ENCODE peak calls at places on chromosome 19, in four cellular contexts. W is bronchial epithelial cell, J is psoas muscle, H is fibroblast of villous mesenchyme. N is an unnamed sample.
A peak's percentile ranks its signal among the peaks of the same experiment; 100 is the strongest.

GRCh38 chr19:31276831-31277230 is 72.4 kb downstream of the TSHZ3 start:
- DNase-seq in W (no peak), J (no peak), H (no peak), N (no peak)

GRCh38 chr19:2249880-2250764 is 999 bp downstream of the AMH start:
- DNase-seq in W (no peak), J (no peak), H (no peak), N (no peak)

GRCh38 chr19:30014770-30015169 is 72.7 kb downstream of the URI1 start:
- DNase-seq in W (no peak), J (no peak), H (no peak), N (no peak)

GRCh38 chr19:1837625-1838105 is 10.6 kb downstream of the REXO1 start:
- DNase-seq in W (no peak), J (no peak), H (peak; percentile 27), N (no peak)

GRCh38 chr19:47421844-47422395 is 2.6 kb upstream of the MEIS3 start:
- DNase-seq in W (no peak), J (no peak), H (no peak), N (no peak)

GRCh38 chr19:29878973-29879654 is 62.9 kb upstream of the URI1 start:
- DNase-seq in W (peak; percentile 28), J (no peak), H (no peak), N (peak; percentile 45)

GRCh38 chr19:12789098-12789903 is 2.0 kb upstream of the JUNB start:
- DNase-seq in W (no peak), J (no peak), H (peak; percentile 55), N (no peak)

GRCh38 chr19:18418034-18418724 is 1.0 kb upstream of the SSBP4 start:
- DNase-seq in W (no peak), J (peak; percentile 60), H (no peak), N (no peak)

GRCh38 chr19:18809149-18809978 is 18.3 kb upstream of the COMP start:
- DNase-seq in W (peak; percentile 45), J (peak; percentile 72), H (peak; percentile 95), N (peak; percentile 96)

GRCh38 chr19:54178581-54179261 is 5.8 kb upstream of the TMC4 start:
- DNase-seq in W (no peak), J (peak; percentile 23), H (no peak), N (no peak)

GRCh38 chr19:3979289-3979673 is 6.0 kb downstream of the EEF2 start:
- DNase-seq in W (no peak), J (no peak), H (no peak), N (no peak)

GRCh38 chr19:35830986-35831385 is 18.3 kb upstream of the PRODH2 start:
- DNase-seq in W (no peak), J (no peak), H (no peak), N (no peak)

GRCh38 chr19:13784731-13785452 is 10.4 kb upstream of the ZSWIM4 start:
- DNase-seq in W (peak; percentile 36), J (peak; percentile 72), H (peak; percentile 78), N (peak; percentile 77)

GRCh38 chr19:19064098-19064722 is 416 bp downstream of the SLC25A42 start:
- DNase-seq in W (no peak), J (no peak), H (no peak), N (no peak)

GRCh38 chr19:18856385-18857126 is 24.8 kb downstream of the UPF1 start:
- DNase-seq in W (no peak), J (peak; percentile 11), H (peak; percentile 46), N (peak; percentile 47)

GRCh38 chr19:31519216-31519615 is 170.0 kb upstream of the TSHZ3 start:
- DNase-seq in W (no peak), J (no peak), H (peak; percentile 77), N (no peak)

GRCh38 chr19:47414469-47414868 is 4.9 kb downstream of the MEIS3 start:
- DNase-seq in W (no peak), J (no peak), H (no peak), N (no peak)

GRCh38 chr19:55241143-55241934 is 12.8 kb upstream of the TMEM86B start:
- DNase-seq in W (no peak), J (peak; percentile 38), H (no peak), N (no peak)

GRCh38 chr19:10805075-10805757 is 30.8 kb downstream of the TMED1 start:
- DNase-seq in W (no peak), J (no peak), H (no peak), N (no peak)

GRCh38 chr19:13089857-13090507 is 12.7 kb downstream of the LYL1 start:
- DNase-seq in W (no peak), J (no peak), H (no peak), N (no peak)

GRCh38 chr19:35399948-35400772 is 29.3 kb downstream of the GPR42 start:
- DNase-seq in W (no peak), J (no peak), H (no peak), N (no peak)

GRCh38 chr19:14081797-14082674 is 3.5 kb downstream of the C19orf67 start:
- DNase-seq in W (peak; percentile 82), J (peak; percentile 53), H (no peak), N (peak; percentile 33)

GRCh38 chr19:38666662-38667448 is 19.4 kb downstream of the ACTN4 start:
- DNase-seq in W (peak; percentile 82), J (peak; percentile 49), H (peak; percentile 82), N (peak; percentile 87)

GRCh38 chr19:19388568-19389555 is 16.6 kb upstream of the GATAD2A start:
- DNase-seq in W (peak; percentile 47), J (no peak), H (no peak), N (no peak)

GRCh38 chr19:18596752-18597157 is 8.2 kb downstream of the REX1BD start:
- DNase-seq in W (no peak), J (no peak), H (peak; percentile 31), N (peak; percentile 16)

GRCh38 chr19:19588546-19588945 is 29.9 kb downstream of the PBX4 start:
- DNase-seq in W (peak; percentile 73), J (no peak), H (no peak), N (peak; percentile 31)

GRCh38 chr19:47660435-47660832 is 51.5 kb downstream of the BICRA start:
- DNase-seq in W (peak; percentile 81), J (no peak), H (no peak), N (no peak)

GRCh38 chr19:40539070-40539469 is 37.6 kb upstream of the SHKBP1 start:
- DNase-seq in W (no peak), J (no peak), H (no peak), N (no peak)

GRCh38 chr19:10892256-10892655 is 20.9 kb downstream of the CARM1 start:
- DNase-seq in W (no peak), J (peak; percentile 76), H (no peak), N (no peak)

GRCh38 chr19:29851769-29852521 is 40.2 kb downstream of the CCNE1 start:
- DNase-seq in W (no peak), J (no peak), H (no peak), N (no peak)

GRCh38 chr19:44260343-44260681 is 626 bp downstream of the ZNF233 start:
- DNase-seq in W (no peak), J (no peak), H (no peak), N (no peak)

GRCh38 chr19:16332991-16333624 is 8.5 kb downstream of the KLF2 start:
- DNase-seq in W (no peak), J (no peak), H (no peak), N (no peak)

GRCh38 chr19:49097453-49098288 is 12.4 kb downstream of the SNRNP70 start:
- DNase-seq in W (peak; percentile 79), J (peak; percentile 67), H (peak; percentile 71), N (peak; percentile 66)

GRCh38 chr19:7795555-7796161 is 32.6 kb downstream of the CLEC4M start:
- DNase-seq in W (peak; percentile 18), J (no peak), H (no peak), N (no peak)

GRCh38 chr19:10430505-10431253 is 10.3 kb downstream of the PDE4A start:
- DNase-seq in W (no peak), J (peak; percentile 79), H (peak; percentile 60), N (peak; percentile 62)

GRCh38 chr19:40745402-40745780 is 4.9 kb downstream of the ACTMAP start:
- DNase-seq in W (no peak), J (no peak), H (peak; percentile 73), N (peak; percentile 61)

DNA sequence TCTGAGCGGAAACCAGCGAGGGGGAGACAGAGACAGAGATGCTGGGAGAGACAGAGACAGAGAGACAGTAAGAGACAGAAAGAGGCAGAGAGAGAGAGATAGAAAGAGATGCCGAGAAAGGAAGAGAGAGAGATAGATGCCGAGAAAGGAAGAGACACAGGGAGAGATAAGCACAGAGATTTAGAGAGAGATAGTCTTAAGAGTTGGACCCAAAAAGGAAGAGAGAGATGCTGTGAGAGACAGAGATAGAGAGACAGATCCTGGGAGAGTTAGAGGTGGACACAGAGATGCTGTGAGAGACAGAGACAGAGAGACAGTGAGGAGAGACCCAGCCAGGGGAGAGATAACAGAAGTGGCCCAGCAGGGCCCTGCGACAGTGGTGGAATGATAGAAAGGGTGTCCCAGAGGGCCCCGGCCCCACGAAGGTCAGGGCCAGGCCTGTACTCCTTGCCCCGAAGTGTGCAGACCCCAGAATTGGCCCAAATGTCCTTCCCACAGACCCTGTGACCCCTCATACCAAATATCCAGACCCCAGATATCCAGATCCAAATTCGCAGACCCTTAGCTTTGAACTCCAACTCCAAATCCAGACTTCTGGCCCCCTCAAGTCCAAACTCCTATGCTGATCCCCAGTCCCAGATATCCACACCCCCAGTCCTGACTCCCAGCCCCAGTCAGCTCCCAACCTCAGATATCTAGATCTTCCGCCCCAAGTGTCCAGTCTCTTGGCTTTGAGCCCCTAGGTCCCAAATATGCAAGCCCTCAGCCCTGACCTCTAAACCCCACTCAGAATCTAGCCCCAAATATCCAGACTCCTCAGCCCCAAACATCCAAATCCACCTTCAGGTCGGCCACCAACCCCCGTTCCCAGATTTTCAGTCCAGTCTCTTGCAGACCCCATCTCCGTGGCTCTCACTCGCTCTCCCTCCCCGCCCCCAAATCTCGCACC is 1.1 kb downstream of the ERFL start:
- DNase-seq in W (no peak), J (no peak), H (no peak), N (no peak)
- H3K4me3 ChIP-seq in W (no peak overlapping the region), J (no peak overlapping the region), H (peak overlapping the region; percentile 58), N (no peak overlapping the region)

GRCh38 chr19:57613941-57614743 is at the start of gene ZNF134:
- DNase-seq in W (peak; percentile 85), J (peak; percentile 92), H (peak; percentile 89), N (peak; percentile 84)
- TF ChIP-seq CTCF in W (peak; percentile 56), J (peak; percentile 18), H (peak; percentile 52), N (peak; percentile 49)

GRCh38 chr19:45882652-45883585 is 3.0 kb downstream of the IRF2BP1 start:
- DNase-seq in W (peak; percentile 72), J (peak; percentile 82), H (peak; percentile 85), N (peak; percentile 83)
- H3K4me3 ChIP-seq in W (peak overlapping the region; percentile 47), J (peak overlapping the region; percentile 87), H (peak overlapping the region; percentile 12), N (peak overlapping the region; percentile 38)

DNA sequence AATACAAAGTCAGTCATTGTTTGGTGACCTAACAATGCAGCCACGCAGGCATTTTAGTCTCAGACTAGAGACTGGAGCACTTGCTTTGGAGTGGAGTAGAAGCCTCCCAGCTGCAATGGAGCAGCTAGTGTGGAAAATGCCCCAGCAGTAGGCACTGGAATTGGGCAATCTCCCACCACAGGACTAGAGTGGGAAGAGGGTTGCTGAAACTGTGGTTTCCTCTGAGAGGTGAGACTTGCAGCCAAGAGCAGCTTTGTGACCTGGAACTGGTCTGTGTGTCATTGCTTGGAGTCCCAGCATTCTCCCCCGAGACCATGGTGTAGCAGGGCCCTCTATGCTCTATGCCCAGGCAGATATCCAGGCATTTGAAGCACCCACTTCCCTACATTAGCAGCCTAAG is 556.3 kb downstream of the UQCRFS1 start:
- DNase-seq in W (no peak), J (no peak), H (no peak), N (no peak)
- TF ChIP-seq CTCF in W (no peak), J (no peak), H (no peak), N (no peak)

N was measured in AG10803.